ENCODE peak calls at places on chromosomes 1 and 21, in nine cellular contexts. H is cardiac muscle cell; E is IMR-90; U is aorta; D is OCI-LY7; V is CD8-positive, alpha-beta memory T cell; W is body of pancreas; Y is A549; T is GM23248. C is an unnamed sample.

GRCh38 chr1:102580806-102581205 is 527.5 kb downstream of the COL11A1 start:
- DNase-seq in E (no peak), T (no peak), V (no peak), Y (no peak), D (no peak), U (no peak), H (no peak), W (no peak), C (no peak)

GRCh38 chr1:213993929-213994328 is 6.2 kb downstream of the PROX1 start:
- DNase-seq in Y (no peak), V (no peak), W (no peak), U (no peak), E (no peak), D (no peak), T (no peak), H (no peak), C (no peak)

GRCh38 chr1:89842547-89843278 is 21.9 kb downstream of the LRRC8D start:
- DNase-seq in U (no peak), H (peak), Y (no peak), W (no peak), T (peak), D (peak), E (peak), V (no peak), C (no peak)

GRCh38 chr1:26923711-26924110 is 2.2 kb downstream of the NUDC start:
- DNase-seq in V (no peak), E (peak), D (no peak), H (peak), W (no peak), U (no peak), T (peak), Y (no peak), C (no peak)

GRCh38 chr21:42321231-42321630 is 6.0 kb upstream of the TFF3 start:
- DNase-seq in Y (no peak), E (no peak), D (no peak), T (no peak), H (no peak), U (no peak), W (no peak), V (no peak), C (no peak)

GRCh38 chr1:67850151-67850551 is 16.9 kb upstream of the GNG12 start:
- DNase-seq in D (peak), E (peak), H (peak), V (no peak), W (peak), T (peak), U (no peak), Y (peak), C (no peak)

GRCh38 chr1:64060611-64061302 is 142.7 kb upstream of the UBE2U start:
- DNase-seq in V (no peak), E (no peak), Y (no peak), D (no peak), W (no peak), T (no peak), U (no peak), H (peak), C (no peak)

GRCh38 chr1:88936760-88937342 is 45.5 kb upstream of the GTF2B start:
- DNase-seq in E (no peak), D (no peak), V (no peak), W (no peak), H (no peak), U (no peak), T (no peak), Y (no peak), C (no peak)

GRCh38 chr1:37513795-37514349 is 694 bp downstream of the MEAF6 start:
- DNase-seq in H (peak), D (peak), V (peak), W (peak), Y (no peak), E (no peak), T (peak), U (no peak), C (peak)

GRCh38 chr1:87880747-87881133 is 552.1 kb downstream of the LMO4 start:
- DNase-seq in E (peak), V (no peak), W (no peak), D (no peak), U (no peak), H (peak), T (peak), Y (no peak), C (no peak)

GRCh38 chr1:91502882-91503184 is 2.2 kb downstream of the CDC7 start:
- DNase-seq in D (peak), T (peak), Y (peak), H (peak), W (no peak), E (peak), U (no peak), V (no peak), C (no peak)

GRCh38 chr1:213733708-213734107 is 254.1 kb upstream of the PROX1 start:
- DNase-seq in W (no peak), Y (no peak), D (no peak), H (no peak), U (no peak), V (no peak), T (no peak), E (no peak), C (no peak)

GRCh38 chr1:7679873-7680790 is 91.0 kb upstream of the VAMP3 start:
- DNase-seq in W (peak), E (peak), H (peak), T (peak), Y (peak), D (no peak), U (no peak), V (no peak), C (peak)

GRCh38 chr1:205528887-205529825 is 24.7 kb downstream of the CDK18 start:
- DNase-seq in Y (peak), W (peak), T (peak), H (peak), V (peak), E (peak), D (peak), U (peak), C (peak)

GRCh38 chr1:96234299-96234698 is 487.3 kb upstream of the PTBP2 start:
- DNase-seq in H (peak), T (peak), E (peak), U (peak), V (no peak), W (peak), Y (peak), D (no peak), C (no peak)

GRCh38 chr21:34276711-34277425 is 86.9 kb upstream of the KCNE2 start:
- DNase-seq in E (no peak), Y (no peak), U (no peak), W (no peak), V (no peak), T (peak), D (no peak), H (no peak), C (no peak)

GRCh38 chr1:94324168-94324544 is 86.8 kb upstream of the ARHGAP29 start:
- DNase-seq in H (no peak), Y (no peak), T (peak), D (no peak), E (peak), U (no peak), V (no peak), W (no peak), C (no peak)

GRCh38 chr1:196527941-196528340 is 80.3 kb downstream of the KCNT2 start:
- DNase-seq in D (no peak), H (no peak), V (no peak), Y (no peak), E (no peak), W (no peak), T (peak), U (no peak), C (no peak)

GRCh38 chr21:39348040-39348354 is 891 bp downstream of the HMGN1 start:
- DNase-seq in E (no peak), W (no peak), U (no peak), D (no peak), H (no peak), Y (no peak), T (no peak), V (no peak), C (peak)

GRCh38 chr1:182816863-182817262 is 22.3 kb upstream of the DHX9 start:
- DNase-seq in H (no peak), T (no peak), V (no peak), D (no peak), Y (no peak), W (no peak), E (no peak), U (no peak), C (no peak)

GRCh38 chr1:234545512-234546386 is 64.2 kb downstream of the IRF2BP2 start:
- DNase-seq in E (peak), W (peak), Y (peak), T (no peak), D (no peak), U (no peak), H (no peak), V (no peak), C (no peak)

GRCh38 chr1:81699234-81699633 is 101.5 kb upstream of the ADGRL2 start:
- DNase-seq in D (no peak), U (no peak), V (no peak), H (peak), Y (peak), T (peak), W (no peak), E (peak), C (no peak)

GRCh38 chr1:60984066-60984799 is 98.1 kb upstream of the NFIA start:
- DNase-seq in U (peak), W (peak), Y (no peak), E (peak), T (peak), V (no peak), D (no peak), H (peak), C (no peak)

GRCh38 chr21:42746593-42747266 is 93.3 kb downstream of the PDE9A start:
- DNase-seq in W (peak), U (peak), V (peak), H (no peak), E (no peak), T (no peak), Y (no peak), D (peak), C (peak)

GRCh38 chr1:238409191-238409846 is 518.6 kb upstream of the ZP4 start:
- DNase-seq in W (no peak), H (peak), V (no peak), E (peak), D (no peak), Y (no peak), T (peak), U (no peak), C (no peak)

GRCh38 chr1:170073893-170074249 is 624 bp downstream of the KIFAP3 start:
- DNase-seq in W (no peak), Y (no peak), D (no peak), E (no peak), U (no peak), T (no peak), H (no peak), V (no peak), C (no peak)

GRCh38 chr1:8903908-8904650 is 25.6 kb upstream of the ENO1 start:
- DNase-seq in D (no peak), E (peak), H (peak), V (no peak), T (peak), U (peak), W (peak), Y (peak), C (no peak)

GRCh38 chr21:46207920-46208571 is 20.5 kb downstream of the LSS start:
- DNase-seq in W (no peak), U (peak), V (peak), Y (no peak), H (no peak), T (no peak), E (no peak), D (no peak), C (no peak)

GRCh38 chr1:103514920-103515503 is 10.5 kb upstream of the RNPC3 start:
- DNase-seq in U (no peak), E (peak), W (peak), V (no peak), H (peak), T (peak), Y (peak), D (peak), C (no peak)

GRCh38 chr21:41752231-41752681 is 14.6 kb downstream of the RIPK4 start:
- DNase-seq in V (no peak), D (no peak), W (no peak), U (peak), T (peak), H (peak), Y (no peak), E (peak), C (no peak)

GRCh38 chr1:198156745-198157240 is at the start of gene NEK7:
- DNase-seq in W (peak), T (peak), V (peak), Y (peak), E (peak), U (peak), D (peak), H (peak), C (no peak)

DNA sequence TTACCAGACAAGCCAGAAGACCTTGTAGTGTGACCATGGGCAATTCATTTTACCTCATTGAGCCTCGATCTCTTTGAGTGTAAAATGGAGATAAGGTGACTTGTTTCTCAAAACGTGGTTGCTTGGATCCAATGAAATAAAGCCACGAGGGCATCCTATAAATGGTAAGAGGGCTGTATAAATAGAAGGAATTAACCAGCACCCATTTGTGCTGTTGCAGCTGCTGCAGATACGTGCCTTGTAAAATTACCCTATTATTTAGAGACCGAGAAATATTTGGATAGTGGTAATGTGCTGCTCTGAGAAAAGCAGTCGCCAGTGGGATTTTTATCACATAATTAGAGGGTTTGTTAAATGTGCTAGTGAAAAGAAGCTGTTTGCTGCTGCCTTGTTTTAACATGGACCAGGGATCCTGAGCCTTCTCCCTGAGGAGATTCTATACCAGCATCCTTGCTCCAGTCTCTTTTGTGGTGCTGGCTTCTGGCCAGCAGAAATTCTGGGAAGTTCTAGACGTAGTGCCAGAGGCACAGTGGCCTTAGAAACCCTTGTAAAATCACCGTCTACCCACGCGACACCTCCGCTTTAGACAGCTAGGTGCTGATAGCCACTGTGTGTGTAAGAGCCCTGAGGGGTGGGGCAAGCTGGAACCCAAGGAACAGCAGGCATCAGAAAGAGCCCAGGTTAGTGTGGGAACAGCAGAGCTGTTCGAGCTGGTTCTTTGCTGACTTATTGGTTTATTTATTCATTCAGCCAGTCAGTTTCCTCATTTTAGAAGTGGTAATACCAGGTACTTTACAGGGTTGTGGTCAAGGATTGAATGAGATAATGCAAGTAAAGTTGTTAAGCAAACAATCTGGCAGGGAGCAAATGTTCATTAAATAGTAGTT is 137.5 kb downstream of the NOS1AP start:
- DNase-seq in H (peak), U (no peak), E (no peak), Y (no peak), D (no peak), T (no peak), W (peak), V (no peak), C (no peak)
- H3K27ac ChIP-seq in H (no peak), U (no peak), E (no peak), Y (no peak), D (no peak), T (no peak), W (peak), V (no peak), C (no peak)

GRCh38 chr1:201376107-201376463 is 1.4 kb downstream of the TNNT2 start:
- DNase-seq in T (no peak), E (no peak), V (no peak), Y (no peak), D (no peak), H (no peak), U (no peak), W (no peak), C (no peak)
- H3K4me3 ChIP-seq in T (no peak), E (no peak), V (no peak), Y (no peak), D (no peak), H (peak), U (no peak), W (no peak), C (no peak)

DNA sequence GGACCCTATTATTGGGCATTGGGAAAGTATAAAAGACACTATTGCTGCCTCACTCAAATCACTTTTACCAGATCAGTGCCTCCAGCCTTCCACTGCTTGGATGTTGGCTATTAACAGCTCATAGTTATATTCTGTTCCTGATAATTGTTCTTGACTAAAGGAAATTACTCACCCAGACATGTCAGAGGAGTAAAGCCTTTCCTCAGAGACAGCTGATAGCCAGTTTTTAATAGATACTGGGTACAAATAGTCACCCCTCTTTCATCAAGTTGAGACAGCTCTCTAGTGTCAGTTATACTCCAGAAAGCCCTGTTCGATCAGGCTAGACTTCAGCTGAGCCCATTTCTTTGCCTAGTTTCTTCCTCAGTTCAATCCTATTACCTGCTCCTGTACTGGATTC is 876.1 kb upstream of the B3GALT2 start:
- DNase-seq in H (peak), V (no peak), U (no peak), D (no peak), Y (no peak), W (no peak), T (no peak), E (no peak), C (no peak)
- H3K27ac ChIP-seq in H (no peak), V (no peak), U (no peak), D (no peak), Y (no peak), W (no peak), T (no peak), E (no peak), C (no peak)

GRCh38 chr1:150273310-150273709 is 720 bp downstream of the C1orf54 start:
- DNase-seq in U (no peak), V (no peak), T (no peak), H (no peak), W (no peak), E (peak), D (no peak), Y (no peak), C (no peak)
- H3K4me3 ChIP-seq in U (peak), V (no peak), T (no peak), H (peak), W (no peak), E (peak), D (no peak), Y (no peak), C (no peak)